ENCODE peak calls at places on chromosome 1, in nine cellular contexts. O is posterior cingulate gyrus; K is IMR-90; Q is body of pancreas; H is MM.1S; B is spleen; T is HTR-8/SVneo; Z is stimulated activated CD8-positive, alpha-beta memory T cell treated with anti-CD3 and anti-CD28 coated beads, Interleukin-4, amount 100 ng/mL, for 4 hours; R is EL. V is an unnamed sample.

GRCh38 chr1:97094257-97094972 is 372.8 kb downstream of the PTBP2 start:
- DNase-seq in O (no peak), K (peak), Q (no peak), H (no peak), B (no peak), T (peak), Z (no peak), R (peak), V (peak)

GRCh38 chr1:205954819-205955404 is 11.7 kb upstream of the SLC26A9 start:
- DNase-seq in O (no peak), K (no peak), Q (peak), H (no peak), B (no peak), T (no peak), Z (no peak), R (no peak), V (no peak)

GRCh38 chr1:182807907-182808306 is 18.3 kb downstream of the NPL start:
- DNase-seq in O (no peak), K (no peak), Q (no peak), H (no peak), B (no peak), T (no peak), Z (no peak), R (no peak), V (no peak)

GRCh38 chr1:64624446-64624766 is 120.5 kb upstream of the RAVER2 start:
- DNase-seq in O (no peak), K (peak), Q (peak), H (peak), B (no peak), T (no peak), Z (no peak), R (peak), V (peak)

GRCh38 chr1:235601087-235601486 is 48.5 kb downstream of the GNG4 start:
- DNase-seq in O (no peak), K (no peak), Q (no peak), H (no peak), B (peak), T (no peak), Z (no peak), R (peak), V (no peak)

GRCh38 chr1:184836081-184836480 is 81.4 kb upstream of the EDEM3 start:
- DNase-seq in O (no peak), K (no peak), Q (no peak), H (no peak), B (no peak), T (no peak), Z (no peak), R (no peak), V (no peak)

GRCh38 chr1:107196973-107197562 is 56.2 kb downstream of the NTNG1 start:
- DNase-seq in O (no peak), K (peak), Q (no peak), H (peak), B (no peak), T (no peak), Z (no peak), R (peak), V (no peak)

GRCh38 chr1:237197470-237198425 is 155.8 kb downstream of the RYR2 start:
- DNase-seq in O (no peak), K (peak), Q (no peak), H (no peak), B (no peak), T (no peak), Z (no peak), R (no peak), V (no peak)

GRCh38 chr1:108829498-108829916 is 27.4 kb downstream of the AKNAD1 start:
- DNase-seq in O (no peak), K (peak), Q (no peak), H (no peak), B (no peak), T (no peak), Z (no peak), R (peak), V (peak)

GRCh38 chr1:16167331-16168143 is 11.7 kb upstream of the EPHA2 start:
- DNase-seq in O (no peak), K (no peak), Q (peak), H (peak), B (peak), T (peak), Z (peak), R (peak), V (peak)

GRCh38 chr1:223707270-223708000 is 4.9 kb upstream of the CAPN2 start:
- DNase-seq in O (no peak), K (peak), Q (peak), H (no peak), B (no peak), T (peak), Z (no peak), R (peak), V (peak)

GRCh38 chr1:186286615-186287317 is 88.3 kb downstream of the TPR start:
- DNase-seq in O (no peak), K (peak), Q (no peak), H (no peak), B (no peak), T (no peak), Z (no peak), R (peak), V (no peak)

GRCh38 chr1:155455588-155456195 is 106.9 kb downstream of the ASH1L start:
- DNase-seq in O (no peak), K (peak), Q (no peak), H (no peak), B (no peak), T (no peak), Z (no peak), R (no peak), V (peak)

GRCh38 chr1:27332536-27333281 is 9.1 kb upstream of the SYTL1 start:
- DNase-seq in O (peak), K (peak), Q (peak), H (peak), B (peak), T (peak), Z (peak), R (peak), V (peak)